ENCODE peak calls at places on chromosomes 4 and X, in nine cellular contexts. G, X, J, U, B, F, S, C and K are unnamed samples.

GRCh38 chr4:57443308-57444243 is 333.4 kb upstream of the IGFBP7 start:
- DNase-seq in F (no peak), S (peak; percentile 84), X (no peak), B (no peak), J (no peak), U (no peak), G (no peak), C (no peak), K (no peak)

GRCh38 chrX:36684053-36684452 is 324.1 kb upstream of the FAM47C start:
- DNase-seq in G (no peak), U (no peak), B (no peak), X (no peak), F (no peak), J (no peak), C (no peak), S (no peak), K (no peak)

GRCh38 chr4:182711211-182711610 is 206.0 kb downstream of the DCTD start:
- DNase-seq in B (no peak), X (no peak), U (no peak), J (no peak), G (no peak), F (no peak), C (peak; percentile 33), S (no peak), K (no peak)

GRCh38 chr4:109128589-109128988 is 173.9 kb downstream of the COL25A1 start:
- DNase-seq in S (no peak), X (no peak), B (no peak), U (no peak), F (no peak), G (no peak), C (no peak), J (no peak), K (no peak)

GRCh38 chr4:98470366-98470765 is 188.0 kb downstream of the TSPAN5 start:
- DNase-seq in G (no peak), U (no peak), S (no peak), C (no peak), B (no peak), X (no peak), J (no peak), F (no peak), K (no peak)

GRCh38 chrX:20224814-20225487 is 41.8 kb downstream of the RPS6KA3 start:
- DNase-seq in F (no peak), U (no peak), G (no peak), C (peak; percentile 79), S (no peak), X (no peak), J (no peak), B (no peak), K (no peak)

GRCh38 chrX:23884427-23885024 is 23.2 kb downstream of the APOO start:
- DNase-seq in B (no peak), G (no peak), U (no peak), C (peak; percentile 41), X (no peak), J (no peak), S (no peak), F (no peak), K (no peak)

GRCh38 chr4:83772680-83773079 is 236.8 kb downstream of the GPAT3 start:
- DNase-seq in U (no peak), J (no peak), S (no peak), C (no peak), B (no peak), X (no peak), G (peak; percentile 63), F (no peak), K (no peak)

GRCh38 chrX:110683925-110684324 is 111.7 kb downstream of the CHRDL1 start:
- DNase-seq in C (no peak), G (no peak), J (no peak), B (no peak), X (no peak), U (no peak), F (no peak), S (no peak), K (no peak)

GRCh38 chrX:3743821-3744439 is 30.5 kb upstream of the PRKX start:
- DNase-seq in X (no peak), G (no peak), S (no peak), U (no peak), F (no peak), C (no peak), J (no peak), B (no peak), K (peak; percentile 23)

GRCh38 chrX:19640693-19641374 is 125.5 kb upstream of the MAP3K15 start:
- DNase-seq in X (no peak), S (no peak), G (no peak), J (no peak), F (no peak), U (no peak), C (no peak), B (no peak), K (no peak)

GRCh38 chr4:153963216-153963615 is 174.3 kb upstream of the SFRP2 start:
- DNase-seq in U (no peak), G (no peak), J (no peak), F (no peak), S (no peak), C (no peak), X (no peak), B (no peak), K (no peak)

GRCh38 chr4:386708-387105 is 49.1 kb downstream of the ZNF141 start:
- DNase-seq in F (no peak), S (no peak), J (no peak), G (no peak), C (no peak), U (no peak), B (no peak), X (peak; percentile 22), K (no peak)

GRCh38 chr4:111836601-111837000 is 308.7 kb upstream of the FAM241A start:
- DNase-seq in J (no peak), F (no peak), U (no peak), B (no peak), C (no peak), X (no peak), S (no peak), G (no peak), K (no peak)

GRCh38 chrX:12975999-12976558 is 1.2 kb downstream of the TMSB4X start:
- DNase-seq in U (peak; percentile 72), J (no peak), F (no peak), X (peak; percentile 72), S (peak; percentile 42), B (no peak), C (peak; percentile 54), G (peak; percentile 76), K (peak; percentile 61)

GRCh38 chr4:64001229-64001898 is 407.9 kb downstream of the TECRL start:
- DNase-seq in C (no peak), S (no peak), F (no peak), B (no peak), U (no peak), J (no peak), X (no peak), G (no peak), K (no peak)

DNA sequence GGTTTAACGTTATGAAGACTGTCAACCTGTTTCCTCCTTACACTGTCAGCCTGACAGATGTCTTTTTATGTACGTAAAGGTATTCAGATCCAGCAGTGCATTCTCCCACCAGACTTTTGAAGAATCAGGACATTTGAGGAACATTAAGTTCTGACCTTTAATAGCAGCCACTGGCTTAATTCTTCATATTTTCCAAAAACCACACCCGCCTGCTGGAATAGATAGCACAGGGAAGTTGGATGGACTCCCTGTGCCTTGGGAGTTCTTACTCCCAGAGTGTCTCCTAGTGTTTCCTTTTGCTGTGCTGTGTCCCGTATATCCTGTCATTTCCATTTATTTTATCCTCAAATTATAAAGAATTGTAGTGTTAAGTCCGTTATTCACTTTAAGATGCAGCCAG is 94.5 kb downstream of the AFF1 start:
- DNase-seq in G (no peak), X (no peak), S (no peak), F (no peak), J (no peak), C (no peak), U (no peak), B (no peak), K (no peak)
- H3K4me1 ChIP-seq in G (peaks cover 55% of the 10 kb centered on the region), X (peaks cover 95% of the 10 kb centered on the region), S (peaks cover 98% of the 10 kb centered on the region), F (peaks cover 100% of the 10 kb centered on the region), J (peaks cover 45% of the 10 kb centered on the region), C (peaks cover 20% of the 10 kb centered on the region), U (peaks cover 95% of the 10 kb centered on the region), B (peaks cover 20% of the 10 kb centered on the region), K (peaks cover 38% of the 10 kb centered on the region)

GRCh38 chr4:95550566-95550965 is 1.8 kb upstream of the UNC5C start:
- DNase-seq in J (no peak), G (no peak), U (no peak), C (no peak), B (no peak), X (no peak), F (no peak), S (no peak), K (no peak)
- H3K4me3 ChIP-seq in J (peak overlapping the region; percentile 40), G (peak overlapping the region; percentile 86), U (no peak overlapping the region), C (no peak overlapping the region), B (peak overlapping the region; percentile 78), X (no peak overlapping the region), F (no peak overlapping the region), S (no peak overlapping the region), K (no peak overlapping the region)

DNA sequence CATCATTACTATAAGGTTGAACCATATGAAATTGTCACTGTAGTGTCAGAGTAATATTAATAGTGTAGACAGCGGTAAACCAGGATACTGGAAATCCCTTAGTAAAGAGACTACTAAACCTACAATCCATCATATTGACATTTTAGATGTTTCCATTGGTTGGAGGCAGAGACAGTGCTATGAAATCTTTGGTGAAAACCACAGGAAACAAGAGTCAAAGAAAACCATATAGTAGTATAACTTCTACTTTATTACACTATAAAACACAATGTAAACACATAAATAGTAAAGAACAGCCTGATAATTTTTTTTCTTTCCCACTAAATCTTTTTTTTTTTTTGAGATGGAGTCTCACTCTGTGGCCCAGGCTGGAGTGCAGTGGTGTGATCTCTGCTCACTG is 15.9 kb downstream of the RELL1 start:
- DNase-seq in U (no peak), S (no peak), J (no peak), X (no peak), C (no peak), G (no peak), B (no peak), F (no peak), K (no peak)
- H3K4me1 ChIP-seq in U (peaks cover 45% of the 10 kb centered on the region), S (peaks cover 26% of the 10 kb centered on the region), J (no peaks in the 10 kb centered on the region), X (peaks cover 34% of the 10 kb centered on the region), C (peaks cover 17% of the 10 kb centered on the region), G (peaks cover 18% of the 10 kb centered on the region), B (peaks cover 6% of the 10 kb centered on the region), F (peaks cover 43% of the 10 kb centered on the region), K (peaks cover 17% of the 10 kb centered on the region)

DNA sequence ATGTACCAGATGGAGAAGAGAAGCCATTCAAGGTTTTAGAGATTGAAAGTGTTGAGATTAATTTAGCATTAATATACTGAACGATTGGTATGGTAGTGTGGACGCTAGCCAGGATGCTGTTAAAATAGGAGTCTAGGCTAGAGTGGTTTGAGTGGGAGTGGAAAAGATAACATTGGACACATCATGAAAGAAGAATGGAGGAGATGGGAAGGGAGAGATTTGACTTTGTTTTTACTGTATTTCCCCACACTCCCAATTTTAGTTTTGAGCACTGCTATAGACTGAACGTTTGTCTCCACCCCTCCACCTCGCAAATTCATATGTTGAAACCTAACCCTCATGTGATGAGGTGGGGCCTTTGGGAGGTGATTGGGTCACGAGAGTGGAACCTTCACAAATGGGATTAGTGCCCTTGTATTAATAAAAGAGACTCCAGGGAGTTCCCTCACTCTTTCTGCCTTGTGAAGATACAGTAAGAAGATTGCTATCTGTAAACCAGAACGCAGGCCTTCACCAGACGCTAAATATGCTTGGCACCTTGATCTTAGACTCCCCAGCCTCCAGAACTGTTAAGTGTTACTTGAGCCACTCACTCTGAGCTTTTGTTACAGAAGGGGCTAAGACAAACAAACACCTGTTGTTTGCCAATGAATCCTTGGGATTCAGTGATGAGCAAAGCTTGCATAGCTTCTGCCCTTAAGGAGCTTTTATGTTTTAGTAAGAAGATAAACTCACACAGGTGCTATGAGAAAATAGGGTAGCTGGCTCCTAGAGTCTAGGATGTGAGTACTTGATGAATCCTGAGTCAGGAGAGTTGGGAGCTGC is 25.8 kb downstream of the USP9X start:
- DNase-seq in S (no peak), U (no peak), B (no peak), F (no peak), C (peak; percentile 67), J (no peak), G (peak; percentile 69), X (no peak), K (no peak)
- H3K4me3 ChIP-seq in S (no peak overlapping the region), U (no peak overlapping the region), B (no peak overlapping the region), F (no peak overlapping the region), C (no peak overlapping the region), J (no peak overlapping the region), G (peak overlapping the region; percentile 64), X (no peak overlapping the region), K (no peak overlapping the region)